ENCODE peak calls at places on chromosomes 12 and 14, in four cellular contexts. L is GM06990, B is progenitor cell of endocrine pancreas, F is omental fat pad. O is an unnamed sample.

GRCh38 chr14:32129124-32129523 is 52.0 kb downstream of the ARHGAP5 start:
- DNase-seq in F (no peak), L (no peak), B (no peak), O (no peak)

GRCh38 chr14:50301914-50302313 is 10.1 kb downstream of the L2HGDH start:
- DNase-seq in L (no peak), F (no peak), B (no peak), O (no peak)

GRCh38 chr14:44640416-44640815 is 133.3 kb upstream of the FSCB start:
- DNase-seq in F (no peak), B (no peak), L (no peak), O (no peak)

GRCh38 chr12:49489720-49490119 is 49.1 kb upstream of the KCNH3 start:
- DNase-seq in B (no peak), L (no peak), F (no peak), O (no peak)

GRCh38 chr14:105201928-105202513 is 20.9 kb upstream of the NUDT14 start:
- DNase-seq in F (no peak), B (no peak), L (no peak), O (no peak)

GRCh38 chr12:54390668-54391551 is 6.4 kb upstream of the ZNF385A start:
- DNase-seq in B (peak), F (no peak), L (peak), O (peak)

GRCh38 chr14:98578204-98578603 is 693.8 kb downstream of the BCL11B start:
- DNase-seq in B (no peak), L (no peak), F (no peak), O (no peak)

GRCh38 chr12:19129121-19129485 is 430 bp upstream of the PLEKHA5 start:
- DNase-seq in L (no peak), B (no peak), F (no peak), O (no peak)

GRCh38 chr12:63845726-63846125 is 1.2 kb downstream of the SRGAP1 start:
- DNase-seq in L (no peak), F (no peak), B (no peak), O (no peak)

GRCh38 chr14:24848427-24848826 is 201.5 kb downstream of the STXBP6 start:
- DNase-seq in B (no peak), L (no peak), F (no peak), O (no peak)

GRCh38 chr14:77213657-77214016 is 32.0 kb downstream of the TMEM63C start:
- DNase-seq in F (no peak), B (no peak), L (no peak), O (no peak)

GRCh38 chr14:23093104-23093503 is 1.8 kb downstream of the ACIN1 start:
- DNase-seq in L (no peak), F (no peak), B (no peak), O (no peak)

GRCh38 chr14:23093526-23093925 is 1.4 kb downstream of the ACIN1 start:
- DNase-seq in B (no peak), F (no peak), L (no peak), O (no peak)

GRCh38 chr14:23094666-23095195 is at the start of gene ACIN1:
- DNase-seq in L (peak), F (peak), B (peak), O (peak)

GRCh38 chr14:23095196-23096108 is at the start of gene C14orf119:
- DNase-seq in L (no peak), B (peak), F (peak), O (no peak)

GRCh38 chr14:23093993-23094665 is 807 bp downstream of the ACIN1 start:
- DNase-seq in F (no peak), B (no peak), L (no peak), O (no peak)
- TF ChIP-seq CTCF in F (no peak), B (peak), L (peak), O (no peak)

DNA sequence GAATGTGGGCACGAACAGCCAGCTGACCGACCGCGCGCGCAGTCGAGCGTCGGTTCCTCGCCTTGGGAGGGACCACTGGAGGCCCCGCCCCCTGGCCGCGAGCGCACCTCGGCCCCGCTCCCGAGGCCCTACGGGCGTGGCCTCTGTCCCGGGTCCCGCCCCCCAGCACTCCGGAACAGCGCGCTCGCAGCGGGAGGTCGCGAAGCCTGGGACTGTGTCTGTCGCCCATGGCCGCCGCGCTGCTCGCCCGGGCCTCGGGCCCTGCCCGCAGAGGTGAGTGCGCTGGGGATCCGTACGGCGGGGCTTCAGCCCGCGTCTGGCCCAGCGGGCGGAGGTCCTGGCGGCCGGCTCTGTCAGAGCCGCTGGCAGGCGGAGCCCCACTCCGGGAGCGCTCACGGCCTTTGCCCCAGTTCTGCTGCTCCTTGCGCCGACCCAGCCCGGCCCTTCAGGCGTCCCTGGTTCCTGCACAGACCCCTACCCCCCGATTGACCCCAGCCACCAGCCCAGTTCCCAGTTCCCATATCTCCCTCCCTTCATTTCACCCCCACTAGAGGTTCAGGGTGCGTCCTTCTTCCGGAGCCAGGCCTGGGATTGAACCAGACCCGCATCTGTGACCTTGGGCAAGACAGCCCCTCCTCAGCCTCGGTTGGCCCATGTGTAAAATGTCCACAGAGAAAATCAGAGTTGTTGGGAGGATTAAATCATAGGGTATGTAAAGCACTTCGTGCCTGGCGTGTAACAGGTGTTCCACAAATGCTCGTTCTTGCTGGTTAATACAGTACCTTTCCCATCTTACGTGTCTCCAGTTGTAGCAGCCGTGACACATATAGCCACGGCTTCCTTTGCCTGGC is at the start of gene ACADS:
- DNase-seq in F (peak), B (peak), L (peak), O (peak)
- TF ChIP-seq CTCF in F (no peak), B (no peak), L (no peak), O (no peak)

DNA sequence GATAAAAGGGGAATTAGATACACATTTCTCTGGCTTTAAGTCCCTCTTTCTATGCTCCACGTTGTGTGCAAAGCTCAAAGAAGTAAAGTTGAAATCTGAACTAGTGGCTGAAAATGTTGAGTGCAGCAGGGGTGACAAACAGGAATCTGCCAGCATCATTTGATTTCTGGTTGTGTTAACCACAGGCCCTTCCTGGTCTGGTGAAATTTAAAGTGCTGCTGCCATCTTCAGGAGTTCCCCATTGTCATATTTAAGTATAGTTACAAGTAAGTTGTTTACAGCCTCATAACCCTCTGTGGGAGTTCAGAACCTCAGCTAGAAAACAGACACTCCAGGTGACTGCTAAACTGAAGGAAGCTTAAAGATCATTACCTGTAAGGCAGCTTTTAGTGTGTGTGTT is 90.9 kb upstream of the CCDC196 start:
- DNase-seq in L (peak), F (no peak), B (no peak), O (no peak)
- TF ChIP-seq CTCF in L (peak), F (no peak), B (no peak), O (no peak)

GRCh38 chr12:87270894-87271293 is 758.3 kb downstream of the C12orf50 start:
- DNase-seq in B (no peak), L (no peak), F (no peak), O (no peak)

GRCh38 chr12:87272846-87273245 is 756.4 kb downstream of the C12orf50 start:
- DNase-seq in B (no peak), L (no peak), F (no peak), O (no peak)

GRCh38 chr12:87280356-87280755 is 748.8 kb downstream of the C12orf50 start:
- DNase-seq in B (no peak), L (peak), F (no peak), O (no peak)

DNA sequence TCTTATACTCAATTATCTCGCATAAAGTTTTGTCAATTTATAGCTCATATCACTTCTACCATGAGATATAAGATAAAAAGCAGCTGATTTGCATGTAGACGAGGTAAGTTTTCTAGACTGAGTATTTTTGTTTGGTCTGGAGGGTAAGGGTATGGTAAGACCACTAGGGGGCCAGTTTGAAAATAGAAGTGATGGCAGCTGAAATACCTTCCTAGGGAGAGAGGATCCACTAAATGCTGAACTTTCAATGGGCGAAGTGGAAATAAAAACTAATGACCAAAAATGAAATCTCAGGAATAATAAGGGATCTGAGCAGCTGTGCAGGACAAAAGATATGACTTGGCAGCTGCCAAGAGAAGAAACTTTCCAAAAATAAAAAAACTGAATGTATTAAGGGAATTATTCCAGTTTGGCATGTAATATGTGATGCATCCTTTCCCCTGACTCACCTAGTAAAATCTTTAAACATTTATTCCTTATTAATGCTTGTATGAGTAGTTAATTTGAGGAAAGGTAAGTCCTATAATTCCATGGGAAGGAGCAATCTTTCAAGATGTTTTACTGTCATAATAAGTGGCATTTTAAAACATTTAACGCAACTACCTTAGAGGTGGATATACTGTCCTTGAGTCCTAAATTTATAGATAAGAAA is 754.5 kb downstream of the C12orf50 start:
- DNase-seq in B (no peak), L (no peak), F (no peak), O (no peak)
- TF ChIP-seq CTCF in B (peak), L (peak), F (no peak), O (peak)

DNA sequence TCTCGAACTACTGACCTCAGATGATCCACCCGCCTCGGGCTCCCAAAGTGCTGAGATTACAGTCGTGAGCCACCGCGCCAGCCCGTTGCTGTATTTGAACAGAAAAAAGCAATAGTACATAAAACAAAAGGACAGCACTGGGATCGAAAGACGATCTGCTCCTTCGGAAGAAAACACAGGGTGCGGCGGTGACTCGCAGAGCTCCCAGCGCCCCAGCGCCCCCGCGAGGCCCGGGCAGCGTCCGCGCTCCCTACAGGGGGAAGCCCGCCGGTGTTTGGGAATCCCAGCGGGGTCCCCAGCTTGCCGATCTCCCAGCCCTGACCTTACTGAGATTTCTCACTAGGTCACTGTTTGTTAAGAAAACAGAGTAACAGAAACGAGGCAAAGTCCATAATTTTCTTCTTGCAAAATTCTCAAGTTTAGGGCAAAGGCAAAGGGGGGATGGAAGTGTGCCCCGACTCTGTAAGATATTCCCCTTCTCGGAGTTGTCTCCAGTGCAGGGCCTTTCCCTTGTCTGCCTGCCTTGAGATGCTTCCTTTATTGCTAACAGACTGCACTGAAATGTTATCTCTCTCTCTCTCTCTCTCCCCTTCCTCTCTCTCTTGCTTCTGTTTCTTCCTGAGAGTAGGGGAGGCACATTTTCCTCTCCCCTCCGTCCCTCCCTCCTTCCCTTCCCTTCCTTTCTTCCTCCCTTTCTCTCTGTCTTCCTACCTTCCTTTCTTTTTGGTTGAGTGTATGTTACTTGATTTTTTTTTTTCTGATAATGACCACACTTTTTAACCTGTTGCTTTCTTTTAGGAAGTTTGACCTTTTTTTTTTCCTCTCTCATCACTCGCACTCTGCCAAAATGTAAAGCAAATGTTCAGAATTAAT is 92.0 kb downstream of the TMEM30B start:
- DNase-seq in F (no peak), L (peak), B (peak), O (peak)
- TF ChIP-seq CTCF in F (peak), L (peak), B (peak), O (no peak)

DNA sequence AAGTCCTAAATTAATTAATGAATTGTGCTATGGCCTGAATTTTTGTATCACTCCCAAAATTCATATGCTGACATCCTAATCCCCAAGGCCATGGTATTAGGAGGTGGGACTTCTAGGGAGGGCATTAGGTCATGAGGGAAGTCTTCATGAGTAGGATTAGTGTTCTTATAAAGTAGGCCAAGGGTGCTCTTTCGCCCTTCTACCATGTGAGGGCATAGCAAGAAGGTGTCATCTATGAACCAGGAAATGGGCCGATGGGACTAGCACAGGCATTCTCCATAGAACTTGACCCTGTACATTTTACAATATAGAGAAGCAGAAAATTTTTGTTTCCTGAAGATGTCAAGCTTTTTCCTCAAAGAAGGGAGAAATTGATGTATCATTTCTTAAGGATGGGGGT is 12.5 kb downstream of the SYT10 start:
- DNase-seq in F (no peak), B (no peak), L (no peak), O (no peak)
- TF ChIP-seq CTCF in F (no peak), B (peak), L (no peak), O (no peak)

GRCh38 chr12:113463746-113464743 is 7.6 kb downstream of the LHX5 start:
- DNase-seq in F (no peak), B (no peak), L (no peak), O (no peak)

GRCh38 chr12:113462880-113463745 is 8.6 kb downstream of the LHX5 start:
- DNase-seq in F (no peak), L (no peak), B (no peak), O (no peak)

GRCh38 chr12:113462117-113462774 is 9.4 kb downstream of the LHX5 start:
- DNase-seq in F (peak), B (peak), L (no peak), O (peak)

GRCh38 chr12:113459981-113460380 is 11.7 kb downstream of the LHX5 start:
- DNase-seq in B (no peak), F (no peak), L (no peak), O (no peak)

DNA sequence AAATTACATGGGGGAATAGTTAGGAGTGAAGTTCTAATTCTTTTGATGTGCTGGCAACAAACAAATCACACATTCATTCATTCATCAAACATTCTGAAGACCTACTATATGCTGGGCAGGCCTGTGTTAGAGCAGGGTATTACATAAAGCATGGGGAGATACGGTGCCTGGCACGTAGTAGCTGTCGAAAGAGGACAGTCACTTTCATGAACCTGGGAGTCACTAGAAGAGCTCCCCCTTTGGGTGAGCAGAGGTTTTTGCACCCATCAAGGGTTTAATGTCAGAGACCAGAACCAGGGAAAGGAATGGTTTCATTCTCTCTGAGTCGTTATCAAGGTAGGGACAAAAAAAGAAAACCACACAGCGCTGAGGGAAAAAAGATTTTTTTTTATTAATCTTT is 10.0 kb downstream of the LHX5 start:
- DNase-seq in B (no peak), L (no peak), F (no peak), O (no peak)
- TF ChIP-seq CTCF in B (peak), L (peak), F (no peak), O (no peak)

O was measured in mesothelial cell of epicardium.